ENCODE peak calls at places on chromosomes 2 and 18, in six cellular contexts. O is endodermal cell, X is brain microvascular endothelial cell, S is sigmoid colon, E is IMR-90, G is AG10803. R is an unnamed sample.

GRCh38 chr2:43941359-43941758 is 54.4 kb downstream of the LRPPRC start:
- DNase-seq in O (no peak), X (no peak), S (no peak), E (no peak), G (no peak), R (no peak)

GRCh38 chr18:79006106-79006795 is 26.6 kb downstream of the SALL3 start:
- DNase-seq in E (no peak), G (no peak), S (no peak), O (no peak), X (no peak), R (no peak)

GRCh38 chr2:40531359-40531758 is 79.5 kb upstream of the SLC8A1 start:
- DNase-seq in O (no peak), G (no peak), E (no peak), S (no peak), X (no peak), R (no peak)

GRCh38 chr2:195270466-195270865 is 386.6 kb upstream of the SLC39A10 start:
- DNase-seq in X (no peak), G (no peak), E (no peak), S (no peak), O (no peak), R (peak; percentile 3)

GRCh38 chr18:46282177-46282570 is 178.0 kb downstream of the HAUS1 start:
- DNase-seq in S (no peak), O (no peak), E (no peak), X (no peak), G (no peak), R (no peak)

GRCh38 chr2:63189026-63189425 is 138.4 kb downstream of the OTX1 start:
- DNase-seq in S (no peak), E (peak; percentile 44), O (peak; percentile 82), X (peak; percentile 38), G (peak; percentile 47), R (peak; percentile 50)

GRCh38 chr18:37389684-37390368 is 175.8 kb downstream of the CELF4 start:
- DNase-seq in S (no peak), E (no peak), O (no peak), G (no peak), X (no peak), R (no peak)

GRCh38 chr2:216555274-216555673 is 56.6 kb downstream of the RPL37A start:
- DNase-seq in O (no peak), S (peak; percentile 86), X (no peak), G (peak; percentile 90), E (no peak), R (no peak)

GRCh38 chr2:148391324-148391723 is 253.2 kb upstream of the EPC2 start:
- DNase-seq in O (no peak), E (peak; percentile 86), G (peak; percentile 33), S (no peak), X (no peak), R (peak; percentile 58)

GRCh38 chr18:8812631-8813030 is 107.3 kb downstream of the MTCL1 start:
- DNase-seq in O (no peak), E (peak; percentile 86), S (no peak), G (peak; percentile 74), X (no peak), R (peak; percentile 74)

GRCh38 chr18:12076424-12077140 is 17.1 kb upstream of the ANKRD62 start:
- DNase-seq in E (peak; percentile 7), X (no peak), O (peak; percentile 80), G (peak; percentile 49), S (no peak), R (peak; percentile 40)

GRCh38 chr2:15665067-15665942 is 73.6 kb downstream of the DDX1 start:
- DNase-seq in O (peak; percentile 70), G (no peak), X (no peak), S (no peak), E (no peak), R (no peak)

GRCh38 chr2:158359846-158360245 is 96.7 kb downstream of the CCDC148 start:
- DNase-seq in O (peak; percentile 50), G (no peak), E (peak; percentile 59), X (peak; percentile 63), S (no peak), R (no peak)

GRCh38 chr2:199288424-199288823 is 169.3 kb downstream of the SATB2 start:
- DNase-seq in G (no peak), E (no peak), O (no peak), X (no peak), S (no peak), R (no peak)

GRCh38 chr18:75727479-75727878 is 300.0 kb upstream of the SMIM21 start:
- DNase-seq in O (peak; percentile 93), G (peak; percentile 21), E (peak; percentile 30), S (no peak), X (peak; percentile 7), R (peak; percentile 39)

GRCh38 chr2:199911877-199912161 is 726 bp downstream of the C2orf69 start:
- DNase-seq in X (no peak), G (no peak), E (no peak), S (no peak), O (no peak), R (no peak)

GRCh38 chr2:25401307-25402021 is 59.7 kb upstream of the DNMT3A start:
- DNase-seq in X (no peak), O (no peak), E (no peak), S (no peak), G (no peak), R (no peak)

DNA sequence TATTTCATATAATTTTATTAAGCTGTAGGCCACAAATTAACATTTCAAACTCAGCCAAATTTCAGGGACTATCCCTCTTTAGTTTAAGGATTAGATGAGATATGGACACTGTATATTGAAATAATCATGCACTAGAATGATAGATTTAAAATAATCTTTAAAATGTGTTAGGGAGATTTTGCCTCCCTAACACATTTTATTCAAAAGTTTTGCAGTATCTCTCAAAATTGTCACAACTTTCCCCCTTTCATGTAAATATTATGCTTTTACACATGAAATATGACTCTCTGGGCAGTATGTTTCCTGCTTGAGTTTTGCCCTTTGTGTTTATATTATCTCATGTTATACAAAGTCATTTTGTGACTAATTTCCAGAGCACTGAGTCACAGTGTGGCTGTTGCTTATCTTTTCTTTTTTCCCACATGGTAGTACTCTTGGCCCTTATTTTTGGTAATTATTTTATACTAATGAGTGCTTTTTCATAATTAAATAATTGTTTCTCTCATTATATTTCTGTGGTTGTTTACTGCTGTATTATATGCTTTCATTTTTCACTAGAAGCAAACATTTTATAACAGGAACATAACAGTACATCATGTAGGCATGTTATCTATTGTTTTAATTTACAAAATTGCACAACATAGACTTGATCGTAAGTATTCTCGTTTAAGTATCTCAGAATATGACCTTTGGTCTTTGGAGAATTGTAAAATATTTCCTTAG is 1.1 kb downstream of the TFPI start:
- DNase-seq in S (no peak), G (peak; percentile 29), O (no peak), E (peak; percentile 91), X (peak; percentile 68), R (peak; percentile 90)
- H3K4me3 ChIP-seq in S (peak overlapping the region; percentile 43), G (peak overlapping the region; percentile 64), O (no peak overlapping the region), E (peak overlapping the region; percentile 92), X (peak overlapping the region; percentile 71), R (peak overlapping the region; percentile 81)

DNA sequence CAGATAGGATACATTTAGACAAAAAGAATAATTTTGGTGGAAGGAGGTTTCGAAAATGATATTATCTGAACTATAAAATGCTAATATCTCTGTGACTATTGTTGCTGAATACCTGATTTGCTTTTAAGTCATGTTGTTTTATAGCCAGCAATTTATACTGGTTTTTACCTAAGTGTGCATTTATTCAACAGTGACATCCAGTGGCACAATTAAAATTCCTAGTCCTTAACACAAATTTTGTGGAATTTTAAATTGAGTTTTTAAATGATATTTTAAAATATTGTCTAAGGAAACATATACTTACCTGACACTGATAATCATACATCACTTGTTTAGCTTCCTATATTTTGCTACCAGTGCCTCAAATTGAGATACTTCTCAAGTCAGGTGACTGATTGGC is 144.8 kb downstream of the ARHGAP28 start:
- DNase-seq in S (no peak), O (no peak), X (no peak), G (no peak), E (peak; percentile 13), R (peak; percentile 8)
- TF ChIP-seq CTCF in S (no peak), O (no peak), X (no peak), G (no peak), E (peak; percentile 44), R (peak; percentile 12)

DNA sequence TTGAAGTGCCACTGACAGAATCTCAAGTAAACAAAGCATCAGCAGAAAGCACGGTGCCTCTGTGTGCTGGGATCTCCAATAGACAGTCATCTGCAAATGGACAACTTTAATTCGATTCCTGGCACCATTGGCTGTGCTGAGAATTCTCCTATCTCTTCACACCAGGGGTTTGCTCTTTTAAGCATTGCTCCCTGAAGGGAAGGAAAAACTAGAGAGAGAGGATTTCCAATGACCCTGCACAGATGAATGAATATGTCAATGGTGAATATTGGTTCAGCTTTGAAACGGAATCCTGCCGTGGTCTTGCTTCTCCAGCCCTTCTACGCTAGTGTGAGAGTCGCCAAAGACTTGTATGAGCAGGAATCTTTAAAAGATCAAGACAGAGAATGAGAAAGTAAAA is 97.9 kb downstream of the FIGN start:
- DNase-seq in G (no peak), S (no peak), E (no peak), O (no peak), X (no peak), R (no peak)
- H3K4me3 ChIP-seq in G (no peak overlapping the region), S (no peak overlapping the region), E (no peak overlapping the region), O (no peak overlapping the region), X (no peak overlapping the region), R (no peak overlapping the region)

DNA sequence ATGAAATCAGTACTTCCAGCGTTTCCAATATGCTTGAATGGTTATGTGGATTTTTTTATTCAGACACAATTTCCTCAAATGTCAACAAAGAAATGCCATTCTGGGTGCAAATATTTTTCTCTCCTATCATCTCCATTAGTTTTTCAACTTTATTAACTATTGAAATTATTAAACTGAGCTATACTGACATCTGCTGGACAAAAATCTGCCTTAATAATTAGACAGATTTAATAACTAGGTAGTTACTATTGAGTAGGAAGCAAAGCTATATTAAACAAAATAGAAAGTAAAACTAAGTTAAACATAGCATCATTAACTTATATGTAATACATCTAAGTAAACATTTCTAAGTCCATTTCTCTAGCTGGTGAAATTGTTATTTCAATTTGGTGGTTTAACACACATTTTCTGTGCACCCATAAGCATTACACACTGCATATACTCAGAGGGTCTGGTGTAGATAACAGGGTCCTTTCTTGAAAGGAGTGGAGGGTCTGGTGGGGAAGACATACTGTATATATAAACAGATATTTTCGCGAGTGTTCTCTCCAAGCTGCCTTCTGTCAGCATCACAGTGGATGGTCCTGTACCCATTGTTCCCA is 77.0 kb downstream of the LANCL1 start:
- DNase-seq in E (peak; percentile 7), X (no peak), O (no peak), S (no peak), G (no peak), R (peak; percentile 18)
- TF ChIP-seq CTCF in E (peak; percentile 45), X (peak; percentile 5), O (peak; percentile 62), S (no peak), G (peak; percentile 23), R (peak; percentile 27)

GRCh38 chr18:50861617-50862016 is 17.3 kb upstream of the ME2 start:
- DNase-seq in E (no peak), O (no peak), X (no peak), G (no peak), S (no peak), R (no peak)

GRCh38 chr18:50859793-50860192 is 19.1 kb upstream of the ME2 start:
- DNase-seq in X (no peak), G (no peak), O (no peak), S (no peak), E (no peak), R (no peak)

GRCh38 chr18:50866765-50867164 is 12.2 kb upstream of the ME2 start:
- DNase-seq in G (no peak), E (no peak), X (no peak), O (no peak), S (no peak), R (no peak)

GRCh38 chr18:50863840-50864239 is 15.1 kb upstream of the ME2 start:
- DNase-seq in S (no peak), O (no peak), G (no peak), X (no peak), E (no peak), R (no peak)

GRCh38 chr18:50862401-50862800 is 16.5 kb upstream of the ME2 start:
- DNase-seq in S (no peak), X (no peak), G (no peak), E (no peak), O (no peak), R (no peak)
- H3K4me3 ChIP-seq in S (no peak overlapping the region), X (no peak overlapping the region), G (no peak overlapping the region), E (no peak overlapping the region), O (no peak overlapping the region), R (no peak overlapping the region)